ENCODE peak calls at places on chromosome 17, in seven cellular contexts. T, B, C, Q, E, R and F are unnamed samples.

GRCh38 chr17:61149862-61150362 is 249.7 kb upstream of the TBX2 start:
- DNase-seq in T (no peak), E (no peak), C (no peak), R (no peak), Q (no peak), B (no peak), F (no peak)

GRCh38 chr17:61644800-61645774 is 54.1 kb upstream of the NACA2 start:
- DNase-seq in B (no peak), R (no peak), T (no peak), Q (no peak), E (no peak), C (no peak), F (no peak)

GRCh38 chr17:2067559-2067958 is 12.7 kb downstream of the HIC1 start:
- DNase-seq in T (no peak), R (no peak), B (peak; percentile 91), Q (no peak), C (no peak), E (no peak), F (no peak)

GRCh38 chr17:22505660-22506059 is 813.3 kb downstream of the KCNJ18 start:
- DNase-seq in R (no peak), C (no peak), B (no peak), T (no peak), Q (no peak), E (no peak), F (no peak)

GRCh38 chr17:64413505-64413904 is 22.8 kb upstream of the PECAM1 start:
- DNase-seq in C (no peak), Q (peak; percentile 28), R (no peak), B (no peak), E (no peak), T (no peak), F (no peak)

GRCh38 chr17:74244128-74244527 is 29.9 kb upstream of the DNAI2 start:
- DNase-seq in R (no peak), T (no peak), Q (no peak), C (no peak), B (no peak), E (no peak), F (no peak)

GRCh38 chr17:51006601-51007000 is 114.1 kb downstream of the SPAG9 start:
- DNase-seq in R (peak; percentile 52), T (no peak), B (peak; percentile 66), Q (peak; percentile 83), C (no peak), E (no peak), F (no peak)

GRCh38 chr17:34458266-34458665 is 95.2 kb upstream of the CCL1 start:
- DNase-seq in B (no peak), R (no peak), E (no peak), T (no peak), C (no peak), Q (no peak), F (no peak)

GRCh38 chr17:50094243-50094752 is 853 bp upstream of the PDK2 start:
- DNase-seq in T (peak; percentile 86), R (peak; percentile 81), C (no peak), B (peak; percentile 82), Q (peak; percentile 95), E (peak; percentile 95), F (peak; percentile 95)

GRCh38 chr17:4934173-4934979 is 2.3 kb downstream of the GP1BA start:
- DNase-seq in R (peak; percentile 58), T (no peak), B (peak; percentile 41), C (no peak), Q (no peak), E (peak; percentile 21), F (no peak)

GRCh38 chr17:70609566-70609965 is 440.2 kb downstream of the KCNJ2 start:
- DNase-seq in R (no peak), Q (peak; percentile 99), T (no peak), E (no peak), B (no peak), C (no peak), F (no peak)

GRCh38 chr17:35764123-35764991 is 3.7 kb downstream of the C17orf50 start:
- DNase-seq in Q (peak; percentile 67), B (peak; percentile 65), T (peak; percentile 93), R (peak; percentile 91), C (no peak), E (peak; percentile 93), F (peak; percentile 73)

GRCh38 chr17:2050871-2051387 is 4.0 kb upstream of the HIC1 start:
- DNase-seq in B (no peak), C (no peak), R (no peak), E (peak; percentile 60), Q (no peak), T (peak; percentile 39), F (no peak)

GRCh38 chr17:17579691-17580090 is 11.8 kb downstream of the PEMT start:
- DNase-seq in E (no peak), Q (no peak), C (no peak), R (no peak), B (no peak), T (no peak), F (no peak)

GRCh38 chr17:82722341-82723013 is 6.0 kb downstream of the FN3KRP start:
- DNase-seq in B (no peak), E (no peak), T (no peak), R (no peak), C (no peak), Q (no peak), F (no peak)

GRCh38 chr17:43878260-43879082 is 28.9 kb downstream of the MPP2 start:
- DNase-seq in E (peak; percentile 85), R (peak; percentile 96), C (peak; percentile 37), B (peak; percentile 91), Q (peak; percentile 44), T (peak; percentile 76), F (peak; percentile 40)

GRCh38 chr17:39663688-39664580 is 1.2 kb upstream of the TCAP start:
- DNase-seq in E (no peak), Q (no peak), C (no peak), B (no peak), T (peak; percentile 53), R (peak; percentile 49), F (no peak)

GRCh38 chr17:44522883-44523671 is 19.9 kb upstream of the GPATCH8 start:
- DNase-seq in E (peak; percentile 86), T (peak; percentile 78), B (peak; percentile 69), C (no peak), R (peak; percentile 72), Q (no peak), F (peak; percentile 13)

GRCh38 chr17:73261952-73262675 is 434 bp upstream of the CPSF4L start:
- DNase-seq in E (peak; percentile 66), B (no peak), T (no peak), R (no peak), C (no peak), Q (peak; percentile 88), F (no peak)

GRCh38 chr17:42459983-42460300 is 1.3 kb downstream of the ATP6V0A1 start:
- DNase-seq in Q (no peak), T (peak; percentile 76), B (peak; percentile 50), C (no peak), R (peak; percentile 42), E (peak; percentile 44), F (no peak)

GRCh38 chr17:74901353-74902145 is 8.1 kb upstream of the FADS6 start:
- DNase-seq in T (no peak), R (no peak), Q (no peak), E (no peak), B (no peak), C (no peak), F (no peak)

GRCh38 chr17:63842173-63842539 is 329 bp downstream of the SMARCD2 start:
- DNase-seq in Q (no peak), T (no peak), E (peak; percentile 36), C (no peak), R (no peak), B (no peak), F (no peak)

GRCh38 chr17:41416478-41416877 is 7.9 kb downstream of the KRT37 start:
- DNase-seq in E (no peak), R (no peak), C (no peak), B (peak; percentile 13), T (no peak), Q (no peak), F (no peak)

GRCh38 chr17:19306160-19307111 is 56.1 kb downstream of the B9D1 start:
- DNase-seq in T (no peak), Q (peak; percentile 99), R (no peak), B (no peak), E (peak; percentile 25), C (no peak), F (no peak)

GRCh38 chr17:54785643-54786258 is 114.9 kb upstream of the TOM1L1 start:
- DNase-seq in E (no peak), R (no peak), C (no peak), Q (no peak), B (no peak), T (no peak), F (no peak)

GRCh38 chr17:74369221-74369620 is 1.9 kb downstream of the GPR142 start:
- DNase-seq in C (no peak), B (no peak), T (no peak), R (no peak), E (peak; percentile 51), Q (no peak), F (no peak)

GRCh38 chr17:67582632-67583230 is 135.0 kb upstream of the NOL11 start:
- DNase-seq in B (no peak), R (no peak), T (no peak), Q (no peak), C (no peak), E (peak; percentile 89), F (no peak)

GRCh38 chr17:59972778-59973177 is 8.2 kb upstream of the RNFT1 start:
- DNase-seq in R (no peak), C (no peak), B (peak; percentile 22), Q (no peak), E (no peak), T (no peak), F (no peak)